ENCODE peak calls at places on chromosomes 5 and 9, in four cellular contexts. Z is A549, G is SK-N-SH, A is GM12878. U is an unnamed sample.

GRCh38 chr5:116576043-116576713 is 1.6 kb upstream of the SEMA6A start:
- DNase-seq in G (peak; percentile 94), Z (peak; percentile 64), A (no peak), U (peak; percentile 24)

GRCh38 chr5:121189569-121190305 is 661.9 kb upstream of the FTMT start:
- DNase-seq in G (peak; percentile 6), A (no peak), Z (peak; percentile 19), U (no peak)

GRCh38 chr9:127899200-127899943 is at the start of gene ST6GALNAC6:
- DNase-seq in A (no peak), Z (peak; percentile 65), G (peak; percentile 98), U (no peak)

GRCh38 chr9:83307051-83307724 is 231.0 kb downstream of the FRMD3 start:
- DNase-seq in G (no peak), Z (no peak), A (no peak), U (no peak)

GRCh38 chr5:143350790-143351603 is 52.5 kb downstream of the NR3C1 start:
- DNase-seq in G (no peak), A (no peak), Z (peak; percentile 39), U (no peak)

GRCh38 chr9:2663886-2664674 is 42.5 kb downstream of the VLDLR start:
- DNase-seq in A (no peak), G (no peak), Z (no peak), U (no peak)

GRCh38 chr5:36840077-36840476 is 36.5 kb upstream of the NIPBL start:
- DNase-seq in Z (no peak), A (no peak), G (no peak), U (no peak)

GRCh38 chr9:127977877-127978647 is 2.7 kb downstream of the EEIG1 start:
- DNase-seq in G (no peak), Z (peak; percentile 65), A (no peak), U (no peak)

GRCh38 chr5:180352116-180352975 is 790 bp downstream of the GFPT2 start:
- DNase-seq in G (peak; percentile 70), A (no peak), Z (no peak), U (no peak)

GRCh38 chr5:109703165-109703564 is 13.4 kb downstream of the MAN2A1 start:
- DNase-seq in Z (no peak), G (no peak), A (no peak), U (no peak)

GRCh38 chr5:67795781-67796477 is 419.6 kb upstream of the PIK3R1 start:
- DNase-seq in G (no peak), A (no peak), Z (no peak), U (no peak)

GRCh38 chr9:136441191-136441680 is 1.6 kb upstream of the INPP5E start:
- DNase-seq in Z (no peak), A (no peak), G (no peak), U (no peak)

GRCh38 chr5:108720416-108720815 is 27.3 kb upstream of the FER start:
- DNase-seq in Z (no peak), A (peak; percentile 55), G (no peak), U (no peak)

GRCh38 chr9:135251331-135251761 is 163.9 kb downstream of the OLFM1 start:
- DNase-seq in Z (no peak), A (no peak), G (no peak), U (no peak)

GRCh38 chr9:107698779-107699564 is 209.4 kb upstream of the KLF4 start:
- DNase-seq in A (no peak), Z (no peak), G (no peak), U (no peak)

GRCh38 chr9:95132406-95133350 is 184.8 kb downstream of the FANCC start:
- DNase-seq in Z (no peak), A (no peak), G (peak; percentile 90), U (no peak)

GRCh38 chr5:58094031-58094430 is 365.9 kb downstream of the PLK2 start:
- DNase-seq in G (no peak), A (peak; percentile 3), Z (peak; percentile 89), U (no peak)

GRCh38 chr5:85132269-85132668 is 747.6 kb upstream of the EDIL3 start:
- DNase-seq in G (no peak), A (no peak), Z (no peak), U (no peak)

GRCh38 chr5:59542841-59543825 is 350.4 kb downstream of the PDE4D start:
- DNase-seq in Z (peak; percentile 96), A (no peak), G (peak; percentile 2), U (no peak)

GRCh38 chr9:112881366-112881765 is 9.3 kb downstream of the SLC46A2 start:
- DNase-seq in A (no peak), G (no peak), Z (no peak), U (no peak)

GRCh38 chr5:173103411-173103810 is 40.9 kb upstream of the BNIP1 start:
- DNase-seq in A (no peak), Z (no peak), G (no peak), U (no peak)

GRCh38 chr9:33721674-33722358 is 73.5 kb upstream of the PRSS3 start:
- DNase-seq in A (peak; percentile 17), Z (peak; percentile 91), G (peak; percentile 82), U (peak; percentile 67)

GRCh38 chr5:172123269-172123692 is 64.7 kb downstream of the STK10 start:
- DNase-seq in G (peak; percentile 55), Z (peak; percentile 44), A (no peak), U (peak; percentile 55)

GRCh38 chr9:79637180-79637925 is 65.6 kb downstream of the TLE4 start:
- DNase-seq in G (no peak), A (no peak), Z (no peak), U (no peak)

GRCh38 chr5:144457160-144457559 is 286.5 kb downstream of the KCTD16 start:
- DNase-seq in Z (no peak), A (no peak), G (no peak), U (no peak)

GRCh38 chr5:94432499-94432898 is 185.9 kb downstream of the KIAA0825 start:
- DNase-seq in G (no peak), Z (no peak), A (no peak), U (no peak)

GRCh38 chr5:154538492-154538891 is 60.5 kb upstream of the HAND1 start:
- DNase-seq in A (no peak), Z (no peak), G (no peak), U (no peak)

GRCh38 chr5:34687269-34688011 is 31.3 kb downstream of the RAI14 start:
- DNase-seq in A (no peak), Z (peak; percentile 76), G (no peak), U (no peak)
- TF ChIP-seq PBX3 in A (no peak), Z (no peak), G (peak; percentile 6), U (no peak)

GRCh38 chr5:163565492-163565891 is 60.1 kb downstream of the MAT2B start:
- DNase-seq in Z (no peak), G (no peak), A (no peak), U (no peak)
- TF ChIP-seq PBX3 in Z (no peak), G (no peak), A (no peak), U (no peak)

GRCh38 chr9:114614373-114614772 is 3.3 kb downstream of the TMEM268 start:
- DNase-seq in A (no peak), Z (no peak), G (peak; percentile 24), U (no peak)

GRCh38 chr9:114611516-114612271 is 603 bp downstream of the TMEM268 start:
- DNase-seq in A (no peak), G (no peak), Z (peak; percentile 63), U (no peak)

GRCh38 chr9:114613919-114614318 is 2.8 kb downstream of the TMEM268 start:
- DNase-seq in G (no peak), Z (no peak), A (no peak), U (no peak)

GRCh38 chr9:114613087-114613486 is 2.0 kb downstream of the TMEM268 start:
- DNase-seq in A (no peak), G (no peak), Z (no peak), U (no peak)

GRCh38 chr9:114612272-114612923 is 1.3 kb downstream of the TMEM268 start:
- DNase-seq in A (no peak), Z (no peak), G (peak; percentile 37), U (no peak)
- TF ChIP-seq PBX3 in A (no peak), Z (no peak), G (no peak), U (no peak)

GRCh38 chr5:132044207-132044606 is 16.2 kb upstream of the IL3 start:
- DNase-seq in A (no peak), Z (no peak), G (no peak), U (no peak)

GRCh38 chr5:132050136-132050535 is 10.3 kb upstream of the IL3 start:
- DNase-seq in A (no peak), G (no peak), Z (no peak), U (no peak)

GRCh38 chr5:132049559-132049958 is 10.9 kb upstream of the IL3 start:
- DNase-seq in Z (no peak), G (no peak), A (no peak), U (no peak)

GRCh38 chr5:132049093-132049492 is 11.4 kb upstream of the IL3 start:
- DNase-seq in A (no peak), G (no peak), Z (no peak), U (no peak)

GRCh38 chr5:132046915-132047314 is 13.5 kb upstream of the IL3 start:
- DNase-seq in A (no peak), Z (no peak), G (no peak), U (no peak)
- TF ChIP-seq PBX3 in A (no peak), Z (no peak), G (no peak), U (no peak)

DNA sequence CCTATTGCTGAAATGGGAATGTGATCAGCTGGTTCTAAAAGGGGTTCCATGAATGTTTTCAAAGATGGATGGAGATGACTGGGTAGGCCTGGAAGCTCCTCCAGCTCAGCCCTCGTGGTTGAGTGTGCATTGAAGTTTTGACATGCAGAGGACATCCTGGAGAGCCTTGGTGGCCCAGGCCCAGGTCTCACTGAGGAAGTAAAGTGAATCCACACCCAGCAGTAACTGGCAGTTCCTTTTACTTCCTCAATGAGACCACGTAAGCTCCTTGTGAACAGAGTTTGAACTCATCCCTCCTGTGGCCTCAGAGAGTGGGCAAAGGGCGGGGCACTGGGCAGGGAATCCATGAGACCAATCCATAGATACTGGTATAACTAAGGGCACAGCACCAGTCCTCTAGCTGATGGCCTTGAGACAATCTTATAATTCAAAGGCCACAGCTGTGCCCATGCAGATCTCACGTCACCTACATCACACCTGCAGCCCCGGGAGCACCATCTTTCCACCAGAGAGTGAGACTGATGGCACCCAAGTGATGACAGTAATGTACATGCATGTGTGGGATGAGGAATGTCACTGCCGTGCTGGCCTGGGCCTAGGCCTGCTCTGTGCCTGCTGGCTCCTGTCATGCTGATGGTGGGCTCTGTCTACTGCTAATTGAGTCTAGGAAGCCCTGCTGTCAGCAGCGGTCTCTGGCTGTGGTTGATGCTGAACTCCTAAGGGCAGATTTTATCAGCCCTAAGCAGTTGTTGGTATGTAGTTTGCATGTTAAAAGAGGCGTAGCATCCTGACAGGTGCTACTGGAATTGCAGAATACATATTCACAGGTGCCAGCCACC is 257.8 kb downstream of the FSTL4 start:
- DNase-seq in A (no peak), G (peak; percentile 58), Z (no peak), U (no peak)
- TF ChIP-seq PBX3 in A (no peak), G (no peak), Z (no peak), U (no peak)

U was measured in HepG2.